ENCODE peak calls at places on chromosomes 2 and 18, in nine cellular contexts. One of them, this sample, is unnamed.

GRCh38 chr2:236673823-236674185 is 104.2 kb downstream of the ACKR3 start:
- DNase-seq in foreskin fibroblast: no peak
- DNase-seq in mucosa of descending colon: no peak
- DNase-seq in astrocyte of the spinal cord: no peak
- DNase-seq in spleen: no peak
- DNase-seq in cardiac muscle cell: no peak
- DNase-seq in heart left ventricle: no peak
- DNase-seq in fibroblast of mammary gland: no peak
- DNase-seq in hepatocyte: no peak
- DNase-seq in this sample: no peak

GRCh38 chr18:75923169-75923568 is 495.7 kb upstream of the SMIM21 start:
- DNase-seq in spleen: no peak
- DNase-seq in hepatocyte: peak; percentile 17
- DNase-seq in mucosa of descending colon: no peak
- DNase-seq in fibroblast of mammary gland: peak; percentile 74
- DNase-seq in cardiac muscle cell: peak; percentile 71
- DNase-seq in heart left ventricle: peak; percentile 91
- DNase-seq in astrocyte of the spinal cord: peak; percentile 93
- DNase-seq in foreskin fibroblast: peak; percentile 10
- DNase-seq in this sample: no peak

GRCh38 chr2:107712857-107713256 is 113.8 kb upstream of the RGPD4 start:
- DNase-seq in mucosa of descending colon: no peak
- DNase-seq in heart left ventricle: no peak
- DNase-seq in cardiac muscle cell: no peak
- DNase-seq in fibroblast of mammary gland: no peak
- DNase-seq in hepatocyte: no peak
- DNase-seq in astrocyte of the spinal cord: no peak
- DNase-seq in spleen: no peak
- DNase-seq in foreskin fibroblast: no peak
- DNase-seq in this sample: no peak

GRCh38 chr2:59150430-59150829 is 909.3 kb upstream of the FANCL start:
- DNase-seq in foreskin fibroblast: no peak
- DNase-seq in spleen: no peak
- DNase-seq in astrocyte of the spinal cord: no peak
- DNase-seq in fibroblast of mammary gland: no peak
- DNase-seq in mucosa of descending colon: no peak
- DNase-seq in heart left ventricle: no peak
- DNase-seq in hepatocyte: no peak
- DNase-seq in cardiac muscle cell: no peak
- DNase-seq in this sample: no peak

GRCh38 chr18:58015045-58015444 is 29.0 kb upstream of the NEDD4L start:
- DNase-seq in fibroblast of mammary gland: no peak
- DNase-seq in spleen: no peak
- DNase-seq in astrocyte of the spinal cord: no peak
- DNase-seq in heart left ventricle: no peak
- DNase-seq in hepatocyte: no peak
- DNase-seq in mucosa of descending colon: no peak
- DNase-seq in cardiac muscle cell: no peak
- DNase-seq in foreskin fibroblast: no peak
- DNase-seq in this sample: no peak

GRCh38 chr2:132547089-132547687 is 122.8 kb downstream of the LYPD1 start:
- DNase-seq in fibroblast of mammary gland: peak; percentile 73
- DNase-seq in heart left ventricle: peak; percentile 48
- DNase-seq in cardiac muscle cell: peak; percentile 82
- DNase-seq in spleen: no peak
- DNase-seq in hepatocyte: peak; percentile 87
- DNase-seq in mucosa of descending colon: no peak
- DNase-seq in foreskin fibroblast: peak; percentile 62
- DNase-seq in astrocyte of the spinal cord: peak; percentile 82
- DNase-seq in this sample: peak; percentile 66

GRCh38 chr2:71458413-71459083 is 5.2 kb downstream of the DYSF start:
- DNase-seq in foreskin fibroblast: no peak
- DNase-seq in hepatocyte: no peak
- DNase-seq in fibroblast of mammary gland: peak; percentile 15
- DNase-seq in mucosa of descending colon: no peak
- DNase-seq in astrocyte of the spinal cord: peak; percentile 73
- DNase-seq in heart left ventricle: peak; percentile 63
- DNase-seq in cardiac muscle cell: peak; percentile 45
- DNase-seq in spleen: no peak
- DNase-seq in this sample: no peak

GRCh38 chr2:175805442-175806114 is 196.5 kb downstream of the LNPK start:
- DNase-seq in fibroblast of mammary gland: peak; percentile 4
- DNase-seq in astrocyte of the spinal cord: no peak
- DNase-seq in foreskin fibroblast: no peak
- DNase-seq in spleen: no peak
- DNase-seq in heart left ventricle: no peak
- DNase-seq in hepatocyte: peak; percentile 26
- DNase-seq in mucosa of descending colon: no peak
- DNase-seq in cardiac muscle cell: peak; percentile 19
- DNase-seq in this sample: no peak

GRCh38 chr18:36095936-36096519 is 28.7 kb upstream of the RPRD1A start:
- DNase-seq in foreskin fibroblast: peak; percentile 47
- DNase-seq in heart left ventricle: no peak
- DNase-seq in cardiac muscle cell: peak; percentile 85
- DNase-seq in hepatocyte: peak; percentile 68
- DNase-seq in spleen: no peak
- DNase-seq in fibroblast of mammary gland: peak; percentile 86
- DNase-seq in mucosa of descending colon: no peak
- DNase-seq in astrocyte of the spinal cord: peak; percentile 77
- DNase-seq in this sample: peak; percentile 4

GRCh38 chr2:119011162-119011909 is 69.3 kb downstream of the MARCO start:
- DNase-seq in spleen: no peak
- DNase-seq in astrocyte of the spinal cord: peak; percentile 19
- DNase-seq in fibroblast of mammary gland: peak; percentile 30
- DNase-seq in cardiac muscle cell: peak; percentile 62
- DNase-seq in heart left ventricle: peak; percentile 48
- DNase-seq in foreskin fibroblast: peak; percentile 21
- DNase-seq in hepatocyte: peak; percentile 86
- DNase-seq in mucosa of descending colon: no peak
- DNase-seq in this sample: peak; percentile 58

GRCh38 chr18:55380574-55380973 is 207.4 kb downstream of the TCF4 start:
- DNase-seq in astrocyte of the spinal cord: no peak
- DNase-seq in mucosa of descending colon: no peak
- DNase-seq in foreskin fibroblast: peak; percentile 13
- DNase-seq in cardiac muscle cell: no peak
- DNase-seq in fibroblast of mammary gland: no peak
- DNase-seq in spleen: no peak
- DNase-seq in hepatocyte: no peak
- DNase-seq in heart left ventricle: no peak
- DNase-seq in this sample: no peak

GRCh38 chr2:178295911-178296310 is 101.6 kb downstream of the OSBPL6 start:
- DNase-seq in mucosa of descending colon: no peak
- DNase-seq in fibroblast of mammary gland: no peak
- DNase-seq in hepatocyte: no peak
- DNase-seq in cardiac muscle cell: no peak
- DNase-seq in spleen: no peak
- DNase-seq in foreskin fibroblast: no peak
- DNase-seq in astrocyte of the spinal cord: no peak
- DNase-seq in heart left ventricle: no peak
- DNase-seq in this sample: no peak

GRCh38 chr2:210445116-210445707 is 31.3 kb downstream of the LANCL1 start:
- DNase-seq in spleen: no peak
- DNase-seq in heart left ventricle: no peak
- DNase-seq in foreskin fibroblast: no peak
- DNase-seq in fibroblast of mammary gland: peak; percentile 34
- DNase-seq in mucosa of descending colon: no peak
- DNase-seq in astrocyte of the spinal cord: peak; percentile 36
- DNase-seq in cardiac muscle cell: peak; percentile 37
- DNase-seq in hepatocyte: peak; percentile 18
- DNase-seq in this sample: no peak

GRCh38 chr18:55489742-55490055 is 98.3 kb downstream of the TCF4 start:
- DNase-seq in cardiac muscle cell: no peak
- DNase-seq in fibroblast of mammary gland: no peak
- DNase-seq in heart left ventricle: no peak
- DNase-seq in mucosa of descending colon: no peak
- DNase-seq in hepatocyte: no peak
- DNase-seq in spleen: no peak
- DNase-seq in foreskin fibroblast: no peak
- DNase-seq in astrocyte of the spinal cord: no peak
- DNase-seq in this sample: no peak

DNA sequence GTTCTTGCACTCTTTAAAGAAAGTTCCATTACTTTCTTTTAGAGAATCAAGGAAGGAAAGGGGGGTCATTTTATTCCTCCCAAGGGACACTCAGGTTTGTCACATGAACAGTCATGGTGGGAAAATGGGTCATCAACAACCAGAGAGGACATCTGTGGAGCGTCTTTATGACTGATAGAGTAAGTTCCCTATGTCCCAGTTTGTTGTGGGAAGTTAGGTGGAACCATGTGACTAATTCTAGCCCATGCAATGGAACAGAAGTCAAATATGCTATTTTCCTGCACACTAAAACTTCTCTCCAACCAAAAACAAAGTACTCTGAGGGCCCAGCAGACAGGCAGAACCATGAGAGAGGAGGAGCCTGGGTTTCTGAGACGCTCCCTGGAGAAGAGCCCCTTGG is 165.7 kb upstream of the SERTAD2 start:
- DNase-seq in astrocyte of the spinal cord: no peak
- DNase-seq in fibroblast of mammary gland: peak; percentile 55
- DNase-seq in mucosa of descending colon: no peak
- DNase-seq in foreskin fibroblast: no peak
- DNase-seq in heart left ventricle: no peak
- DNase-seq in cardiac muscle cell: no peak
- DNase-seq in hepatocyte: no peak
- DNase-seq in spleen: no peak
- DNase-seq in this sample: no peak
- H3K4me3 ChIP-seq in astrocyte of the spinal cord: no peak overlapping the region
- H3K4me3 ChIP-seq in fibroblast of mammary gland: no peak overlapping the region
- H3K4me3 ChIP-seq in mucosa of descending colon: no peak overlapping the region
- H3K4me3 ChIP-seq in foreskin fibroblast: no peak overlapping the region
- H3K4me3 ChIP-seq in heart left ventricle: no peak overlapping the region
- H3K4me3 ChIP-seq in cardiac muscle cell: no peak overlapping the region
- H3K4me3 ChIP-seq in hepatocyte: no peak overlapping the region
- H3K4me3 ChIP-seq in spleen: no peak overlapping the region
- H3K4me3 ChIP-seq in this sample: no peak overlapping the region

GRCh38 chr2:69946351-69947077 is 14.9 kb downstream of the ASPRV1 start:
- DNase-seq in spleen: no peak
- DNase-seq in hepatocyte: no peak
- DNase-seq in fibroblast of mammary gland: peak; percentile 64
- DNase-seq in cardiac muscle cell: peak; percentile 42
- DNase-seq in astrocyte of the spinal cord: peak; percentile 63
- DNase-seq in heart left ventricle: no peak
- DNase-seq in foreskin fibroblast: peak; percentile 39
- DNase-seq in mucosa of descending colon: no peak
- DNase-seq in this sample: no peak

GRCh38 chr2:69947078-69947801 is 14.2 kb downstream of the ASPRV1 start:
- DNase-seq in hepatocyte: no peak
- DNase-seq in foreskin fibroblast: no peak
- DNase-seq in heart left ventricle: no peak
- DNase-seq in fibroblast of mammary gland: no peak
- DNase-seq in astrocyte of the spinal cord: no peak
- DNase-seq in spleen: no peak
- DNase-seq in cardiac muscle cell: no peak
- DNase-seq in mucosa of descending colon: no peak
- DNase-seq in this sample: no peak

GRCh38 chr2:69948963-69949645 is 12.3 kb downstream of the ASPRV1 start:
- DNase-seq in mucosa of descending colon: no peak
- DNase-seq in spleen: no peak
- DNase-seq in cardiac muscle cell: no peak
- DNase-seq in astrocyte of the spinal cord: no peak
- DNase-seq in heart left ventricle: no peak
- DNase-seq in fibroblast of mammary gland: no peak
- DNase-seq in hepatocyte: no peak
- DNase-seq in foreskin fibroblast: no peak
- DNase-seq in this sample: no peak

GRCh38 chr2:69950241-69950640 is 11.2 kb downstream of the ASPRV1 start:
- DNase-seq in cardiac muscle cell: no peak
- DNase-seq in heart left ventricle: no peak
- DNase-seq in hepatocyte: no peak
- DNase-seq in mucosa of descending colon: no peak
- DNase-seq in astrocyte of the spinal cord: no peak
- DNase-seq in spleen: no peak
- DNase-seq in foreskin fibroblast: no peak
- DNase-seq in fibroblast of mammary gland: no peak
- DNase-seq in this sample: no peak

GRCh38 chr2:69948032-69948962 is 13.1 kb downstream of the ASPRV1 start:
- DNase-seq in hepatocyte: no peak
- DNase-seq in spleen: no peak
- DNase-seq in fibroblast of mammary gland: no peak
- DNase-seq in heart left ventricle: no peak
- DNase-seq in astrocyte of the spinal cord: no peak
- DNase-seq in foreskin fibroblast: no peak
- DNase-seq in cardiac muscle cell: peak; percentile 29
- DNase-seq in mucosa of descending colon: no peak
- DNase-seq in this sample: no peak
- H3K4me3 ChIP-seq in hepatocyte: no peak overlapping the region
- H3K4me3 ChIP-seq in spleen: no peak overlapping the region
- H3K4me3 ChIP-seq in fibroblast of mammary gland: no peak overlapping the region
- H3K4me3 ChIP-seq in heart left ventricle: no peak overlapping the region
- H3K4me3 ChIP-seq in astrocyte of the spinal cord: no peak overlapping the region
- H3K4me3 ChIP-seq in foreskin fibroblast: peak overlapping the region; percentile 33
- H3K4me3 ChIP-seq in cardiac muscle cell: no peak overlapping the region
- H3K4me3 ChIP-seq in mucosa of descending colon: no peak overlapping the region
- H3K4me3 ChIP-seq in this sample: no peak overlapping the region

GRCh38 chr2:177147834-177148233 is 64.8 kb upstream of the HNRNPA3 start:
- DNase-seq in hepatocyte: no peak
- DNase-seq in cardiac muscle cell: no peak
- DNase-seq in fibroblast of mammary gland: no peak
- DNase-seq in astrocyte of the spinal cord: no peak
- DNase-seq in spleen: no peak
- DNase-seq in foreskin fibroblast: no peak
- DNase-seq in heart left ventricle: no peak
- DNase-seq in mucosa of descending colon: no peak
- DNase-seq in this sample: no peak
- H3K4me3 ChIP-seq in hepatocyte: no peak overlapping the region
- H3K4me3 ChIP-seq in cardiac muscle cell: no peak overlapping the region
- H3K4me3 ChIP-seq in fibroblast of mammary gland: no peak overlapping the region
- H3K4me3 ChIP-seq in astrocyte of the spinal cord: peak overlapping the region; percentile 8
- H3K4me3 ChIP-seq in spleen: no peak overlapping the region
- H3K4me3 ChIP-seq in foreskin fibroblast: peak overlapping the region; percentile 64
- H3K4me3 ChIP-seq in heart left ventricle: no peak overlapping the region
- H3K4me3 ChIP-seq in mucosa of descending colon: no peak overlapping the region
- H3K4me3 ChIP-seq in this sample: no peak overlapping the region

GRCh38 chr2:196584903-196585302 is 54.6 kb upstream of the CCDC150 start:
- DNase-seq in astrocyte of the spinal cord: no peak
- DNase-seq in hepatocyte: no peak
- DNase-seq in foreskin fibroblast: no peak
- DNase-seq in mucosa of descending colon: no peak
- DNase-seq in fibroblast of mammary gland: no peak
- DNase-seq in cardiac muscle cell: no peak
- DNase-seq in heart left ventricle: no peak
- DNase-seq in spleen: no peak
- DNase-seq in this sample: no peak

GRCh38 chr2:196589429-196589828 is 50.1 kb upstream of the CCDC150 start:
- DNase-seq in heart left ventricle: no peak
- DNase-seq in mucosa of descending colon: no peak
- DNase-seq in cardiac muscle cell: no peak
- DNase-seq in fibroblast of mammary gland: no peak
- DNase-seq in spleen: no peak
- DNase-seq in hepatocyte: no peak
- DNase-seq in astrocyte of the spinal cord: no peak
- DNase-seq in foreskin fibroblast: no peak
- DNase-seq in this sample: no peak

GRCh38 chr2:196586511-196586991 is 53.0 kb upstream of the CCDC150 start:
- DNase-seq in astrocyte of the spinal cord: peak; percentile 91
- DNase-seq in spleen: no peak
- DNase-seq in mucosa of descending colon: no peak
- DNase-seq in fibroblast of mammary gland: peak; percentile 87
- DNase-seq in foreskin fibroblast: peak; percentile 69
- DNase-seq in hepatocyte: no peak
- DNase-seq in cardiac muscle cell: peak; percentile 67
- DNase-seq in heart left ventricle: no peak
- DNase-seq in this sample: no peak

GRCh38 chr2:196587739-196588138 is 51.8 kb upstream of the CCDC150 start:
- DNase-seq in spleen: no peak
- DNase-seq in cardiac muscle cell: no peak
- DNase-seq in astrocyte of the spinal cord: no peak
- DNase-seq in mucosa of descending colon: no peak
- DNase-seq in hepatocyte: no peak
- DNase-seq in fibroblast of mammary gland: no peak
- DNase-seq in foreskin fibroblast: no peak
- DNase-seq in heart left ventricle: no peak
- DNase-seq in this sample: no peak

GRCh38 chr2:196587061-196587460 is 52.5 kb upstream of the CCDC150 start:
- DNase-seq in spleen: no peak
- DNase-seq in cardiac muscle cell: no peak
- DNase-seq in foreskin fibroblast: no peak
- DNase-seq in heart left ventricle: no peak
- DNase-seq in mucosa of descending colon: no peak
- DNase-seq in astrocyte of the spinal cord: no peak
- DNase-seq in hepatocyte: no peak
- DNase-seq in fibroblast of mammary gland: no peak
- DNase-seq in this sample: no peak
- H3K4me3 ChIP-seq in spleen: no peak overlapping the region
- H3K4me3 ChIP-seq in cardiac muscle cell: no peak overlapping the region
- H3K4me3 ChIP-seq in foreskin fibroblast: no peak overlapping the region
- H3K4me3 ChIP-seq in heart left ventricle: no peak overlapping the region
- H3K4me3 ChIP-seq in mucosa of descending colon: no peak overlapping the region
- H3K4me3 ChIP-seq in astrocyte of the spinal cord: no peak overlapping the region
- H3K4me3 ChIP-seq in hepatocyte: no peak overlapping the region
- H3K4me3 ChIP-seq in fibroblast of mammary gland: no peak overlapping the region
- H3K4me3 ChIP-seq in this sample: no peak overlapping the region